ENCODE peak calls at places on chromosomes 12 and 14, in six cellular contexts. A, M, G, X, U and J are unnamed samples.
A peak's percentile ranks its signal among the peaks of the same experiment; 100 is the strongest.

GRCh38 chr14:103688906-103689902 is 26.0 kb downstream of the XRCC3 start:
- DNase-seq in G (peak; percentile 94), U (peak; percentile 58), M (no peak), X (no peak), A (no peak), J (no peak)

GRCh38 chr14:58275527-58276190 is 22.7 kb upstream of the ARID4A start:
- DNase-seq in X (no peak), U (no peak), A (no peak), M (no peak), G (no peak), J (no peak)

GRCh38 chr14:89324501-89325298 is 92.3 kb downstream of the FOXN3 start:
- DNase-seq in A (no peak), G (peak; percentile 81), X (no peak), M (no peak), U (no peak), J (no peak)

GRCh38 chr14:68688872-68689371 is 103.9 kb downstream of the ZFP36L1 start:
- DNase-seq in U (peak; percentile 70), X (no peak), M (peak; percentile 50), G (peak; percentile 44), A (no peak), J (no peak)

GRCh38 chr12:11703378-11703777 is 53.9 kb downstream of the ETV6 start:
- DNase-seq in G (no peak), M (no peak), A (no peak), U (no peak), X (no peak), J (no peak)

GRCh38 chr14:100287202-100287997 is 18.8 kb downstream of the SLC25A29 start:
- DNase-seq in M (peak; percentile 54), G (no peak), A (no peak), U (no peak), X (no peak), J (no peak)

GRCh38 chr12:1810201-1810930 is 10.0 kb upstream of the LRTM2 start:
- DNase-seq in G (no peak), M (no peak), X (peak; percentile 56), A (no peak), U (no peak), J (no peak)

GRCh38 chr14:71629765-71630502 is 302.3 kb upstream of the RGS6 start:
- DNase-seq in M (no peak), U (peak; percentile 20), G (no peak), A (no peak), X (no peak), J (no peak)

GRCh38 chr12:22164101-22164500 is 118.1 kb downstream of the CMAS start:
- DNase-seq in X (no peak), A (no peak), M (no peak), G (no peak), U (no peak), J (no peak)

GRCh38 chr14:61196034-61196433 is 85.1 kb downstream of the TMEM30B start:
- DNase-seq in U (no peak), G (no peak), X (no peak), M (no peak), A (no peak), J (no peak)

GRCh38 chr14:21070083-21070609 is at the start of gene ARHGEF40:
- DNase-seq in A (no peak), U (peak; percentile 47), X (peak; percentile 89), G (no peak), M (peak; percentile 88), J (no peak)

GRCh38 chr12:116390656-116391335 is 113.3 kb upstream of the MED13L start:
- DNase-seq in A (no peak), X (no peak), U (no peak), G (no peak), M (no peak), J (no peak)

GRCh38 chr12:131075611-131076010 is 121.9 kb downstream of the ADGRD1 start:
- DNase-seq in G (no peak), U (no peak), A (no peak), M (peak; percentile 33), X (no peak), J (no peak)

GRCh38 chr14:55256586-55256985 is 14.6 kb upstream of the FBXO34 start:
- DNase-seq in X (no peak), A (no peak), M (no peak), G (no peak), U (no peak), J (peak; percentile 79)

GRCh38 chr12:53791735-53792326 is 40.1 kb upstream of the CISTR start:
- DNase-seq in U (no peak), M (peak; percentile 61), X (no peak), A (no peak), G (peak; percentile 33), J (no peak)

GRCh38 chr14:71208702-71209357 is 301.6 kb downstream of the PCNX1 start:
- DNase-seq in G (no peak), U (no peak), A (no peak), M (no peak), X (no peak), J (no peak)

GRCh38 chr14:54488646-54489317 is at the start of gene GMFB:
- DNase-seq in U (peak; percentile 96), A (peak; percentile 67), M (peak; percentile 92), X (peak; percentile 96), G (peak; percentile 97), J (no peak)

GRCh38 chr14:96039633-96040311 is 610 bp downstream of the C14orf132 start:
- DNase-seq in X (peak; percentile 62), M (peak; percentile 77), A (no peak), U (peak; percentile 43), G (peak; percentile 8), J (no peak)

GRCh38 chr14:99333214-99333613 is 61.2 kb upstream of the BCL11B start:
- DNase-seq in X (no peak), A (no peak), M (no peak), G (no peak), U (no peak), J (no peak)

GRCh38 chr14:38290601-38291190 is 34.8 kb upstream of the CLEC14A start:
- DNase-seq in U (peak; percentile 85), X (no peak), G (no peak), M (no peak), A (peak; percentile 43), J (no peak)

GRCh38 chr12:119156401-119156800 is 22.3 kb upstream of the HSPB8 start:
- DNase-seq in A (no peak), U (no peak), X (peak; percentile 74), G (no peak), M (peak; percentile 96), J (no peak)

GRCh38 chr12:130981156-130981789 is 27.6 kb downstream of the ADGRD1 start:
- DNase-seq in G (no peak), X (no peak), U (no peak), A (no peak), M (peak; percentile 64), J (peak; percentile 29)

GRCh38 chr12:11723993-11724392 is 74.5 kb downstream of the ETV6 start:
- DNase-seq in X (no peak), G (no peak), A (no peak), M (peak; percentile 25), U (peak; percentile 47), J (no peak)

DNA sequence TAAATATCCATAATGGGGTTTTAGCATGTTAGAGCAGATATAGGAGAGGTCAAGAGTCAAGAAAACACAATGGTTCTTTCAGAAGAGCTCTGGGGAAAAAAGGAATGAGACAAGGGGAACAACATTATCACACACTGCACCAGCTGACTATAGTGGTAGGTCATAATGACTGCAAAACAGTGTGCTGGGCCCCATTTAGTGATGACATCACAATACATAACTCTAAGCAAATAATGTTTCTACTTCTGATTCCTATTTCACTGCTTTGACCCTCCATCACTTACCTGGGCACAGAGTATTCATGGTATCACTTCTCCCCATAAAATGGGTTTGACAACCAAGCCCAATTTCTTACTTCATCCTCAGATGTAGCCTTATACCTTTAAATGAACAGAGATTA is 62.1 kb downstream of the GARIN6 start:
- DNase-seq in M (no peak), A (no peak), U (no peak), G (no peak), X (no peak), J (no peak)
- H3K4me3 ChIP-seq in M (no peak overlapping the region), A (no peak overlapping the region), U (no peak overlapping the region), G (no peak overlapping the region), X (no peak overlapping the region), J (no peak overlapping the region)

DNA sequence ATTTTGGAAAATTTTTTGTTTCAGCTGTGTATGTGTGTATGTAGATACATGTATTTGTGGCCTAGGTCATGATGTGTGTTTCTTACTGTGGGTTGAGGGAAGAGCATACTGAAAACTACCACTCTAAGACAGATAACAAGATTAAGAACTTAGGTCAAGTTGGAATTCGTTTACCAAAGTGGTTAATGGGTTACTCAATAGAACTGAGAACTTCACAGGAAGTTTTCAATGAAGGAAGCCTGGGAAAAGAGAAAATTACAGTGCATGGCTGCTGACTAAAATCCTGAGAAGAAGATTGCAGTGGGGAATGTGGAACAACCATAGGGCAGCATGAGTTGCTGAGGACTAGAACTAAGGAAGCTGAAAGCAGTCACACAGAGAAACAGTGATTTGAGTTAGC is 21.4 kb upstream of the FOXG1 start:
- DNase-seq in G (no peak), A (no peak), X (no peak), U (no peak), M (no peak), J (no peak)
- H3K4me3 ChIP-seq in G (no peak overlapping the region), A (no peak overlapping the region), X (no peak overlapping the region), U (no peak overlapping the region), M (no peak overlapping the region), J (no peak overlapping the region)

GRCh38 chr12:3419538-3419937 is 71.5 kb upstream of the PRMT8 start:
- DNase-seq in X (no peak), A (no peak), G (no peak), M (no peak), U (no peak), J (no peak)
- H3K4me3 ChIP-seq in X (no peak overlapping the region), A (no peak overlapping the region), G (no peak overlapping the region), M (no peak overlapping the region), U (no peak overlapping the region), J (no peak overlapping the region)

DNA sequence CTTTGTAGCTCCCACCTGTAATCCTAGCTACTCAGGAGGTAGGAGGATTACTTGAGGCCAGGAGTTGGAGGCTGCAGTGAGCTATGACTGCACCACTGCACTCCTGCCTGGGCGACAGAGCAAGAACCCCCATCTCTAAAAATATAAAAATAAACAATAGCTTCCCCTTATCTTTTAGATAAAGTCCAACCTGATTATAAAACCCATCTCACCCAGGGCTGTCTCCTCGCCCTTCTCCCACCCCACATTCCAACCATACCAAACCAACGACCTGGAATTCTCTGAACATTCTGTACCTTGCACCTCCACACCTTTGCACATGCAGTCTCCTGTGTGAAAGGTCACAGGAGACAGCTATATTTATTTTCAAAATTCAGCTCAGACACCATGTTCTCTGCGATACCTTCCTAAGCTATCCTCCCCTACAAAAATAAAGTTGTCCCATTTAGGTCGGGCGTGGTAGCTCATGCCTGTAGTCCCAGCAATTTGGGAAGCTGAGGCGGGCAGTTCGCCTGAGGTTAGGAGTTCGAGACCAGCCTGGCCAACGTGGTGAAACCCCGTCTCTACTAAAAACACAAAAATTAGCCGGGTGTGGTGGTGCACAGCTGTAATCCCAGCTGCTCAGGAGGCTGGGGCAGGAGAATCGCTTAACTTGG is 7.7 kb downstream of the SLC7A7 start:
- DNase-seq in X (no peak), U (no peak), G (no peak), M (no peak), A (no peak), J (no peak)
- H3K4me3 ChIP-seq in X (no peak overlapping the region), U (no peak overlapping the region), G (no peak overlapping the region), M (no peak overlapping the region), A (no peak overlapping the region), J (no peak overlapping the region)

DNA sequence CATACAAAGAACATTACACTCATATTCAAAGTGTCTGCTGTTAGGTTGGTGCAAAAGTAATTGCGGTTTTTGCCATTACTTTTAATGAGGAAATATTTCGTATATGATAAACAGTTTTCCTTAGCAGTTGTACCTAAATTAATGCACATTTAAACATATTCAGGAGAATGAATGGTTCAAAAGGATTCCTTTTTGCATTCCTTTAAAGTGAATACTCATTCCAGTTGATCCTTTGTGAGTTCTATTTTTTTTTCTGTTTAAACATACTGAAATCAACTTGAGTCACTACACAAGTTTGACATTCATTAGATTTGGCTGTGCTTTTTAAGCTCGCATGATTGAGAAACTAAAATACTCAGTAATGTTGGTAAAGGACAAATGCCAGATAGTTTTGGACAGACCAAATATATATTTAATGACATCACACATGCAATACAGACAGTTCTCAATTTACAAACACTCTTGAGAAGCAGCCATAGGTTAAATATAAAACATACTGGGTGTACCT is 13.8 kb upstream of the SLC38A2 start:
- DNase-seq in X (no peak), G (no peak), A (peak; percentile 67), U (peak; percentile 98), M (no peak), J (no peak)
- H3K4me3 ChIP-seq in X (peak overlapping the region; percentile 5), G (peak overlapping the region; percentile 85), A (no peak overlapping the region), U (no peak overlapping the region), M (no peak overlapping the region), J (peak overlapping the region; percentile 17)